ENCODE peak calls at places on chromosomes 6 and 20, in ten cellular contexts. P is vagina, I is transverse colon, G is stomach, B is body of pancreas, U is spleen, W is H54, S is esophagus squamous epithelium, R is A549, O is GM12892. Y is an unnamed sample.

GRCh38 chr6:77173472-77174074 is 289.7 kb downstream of the HTR1B start:
- DNase-seq in P (no peak), U (no peak), B (no peak), O (no peak), S (no peak), G (no peak), I (no peak), W (no peak), R (no peak), Y (peak)

GRCh38 chr6:30002871-30003270 is 58.2 kb upstream of the POLR1H start:
- DNase-seq in P (no peak), O (no peak), I (no peak), U (no peak), S (no peak), G (no peak), B (no peak), W (peak), R (no peak), Y (no peak)

GRCh38 chr6:105301072-105301503 is 101.8 kb downstream of the PREP start:
- DNase-seq in S (no peak), U (no peak), I (no peak), B (no peak), O (no peak), G (no peak), W (no peak), R (no peak), P (no peak), Y (no peak)

GRCh38 chr6:30145818-30146217 is 9.9 kb downstream of the TRIM40 start:
- DNase-seq in I (no peak), S (no peak), U (no peak), R (no peak), O (no peak), P (no peak), G (no peak), W (no peak), B (no peak), Y (no peak)

GRCh38 chr20:7608246-7608645 is 332.0 kb downstream of the HAO1 start:
- DNase-seq in W (no peak), R (no peak), O (no peak), I (no peak), U (no peak), S (no peak), P (no peak), B (no peak), G (no peak), Y (no peak)

GRCh38 chr20:21105429-21106170 is 558 bp downstream of the LINC00237 start:
- DNase-seq in G (no peak), W (no peak), R (no peak), B (no peak), S (no peak), P (no peak), U (no peak), O (no peak), I (no peak), Y (no peak)

GRCh38 chr20:739736-740135 is 28.6 kb downstream of the SLC52A3 start:
- DNase-seq in O (no peak), S (no peak), B (no peak), P (no peak), W (no peak), I (no peak), R (no peak), U (no peak), G (no peak), Y (no peak)

GRCh38 chr6:149249370-149250357 is 67.8 kb upstream of the TAB2 start:
- DNase-seq in S (no peak), O (no peak), W (no peak), R (no peak), B (no peak), G (no peak), U (no peak), I (no peak), P (no peak), Y (no peak)

GRCh38 chr6:153056308-153056707 is 53.8 kb upstream of the MTRF1L start:
- DNase-seq in S (no peak), B (no peak), I (no peak), R (no peak), W (no peak), P (no peak), U (no peak), O (no peak), G (no peak), Y (no peak)

GRCh38 chr6:45398075-45398817 is 20.5 kb upstream of the SUPT3H start:
- DNase-seq in S (no peak), O (no peak), U (no peak), B (no peak), R (no peak), P (no peak), G (no peak), W (no peak), I (no peak), Y (no peak)

GRCh38 chr6:113339173-113339572 is 518.0 kb upstream of the MARCKS start:
- DNase-seq in R (no peak), S (no peak), U (no peak), W (no peak), G (no peak), O (no peak), P (no peak), B (no peak), I (no peak), Y (no peak)

GRCh38 chr20:21289651-21290050 is 13.5 kb upstream of the XRN2 start:
- DNase-seq in W (no peak), U (no peak), P (no peak), I (no peak), G (no peak), O (no peak), B (no peak), S (no peak), R (no peak), Y (no peak)

GRCh38 chr6:20575125-20575524 is 40.9 kb downstream of the CDKAL1 start:
- DNase-seq in S (no peak), B (peak), U (no peak), P (no peak), W (no peak), R (no peak), I (no peak), G (no peak), O (no peak), Y (peak)

GRCh38 chr6:3421763-3422456 is 34.9 kb downstream of the SLC22A23 start:
- DNase-seq in G (no peak), W (peak), O (no peak), R (no peak), U (no peak), B (no peak), P (no peak), S (no peak), I (no peak), Y (no peak)

GRCh38 chr6:153090241-153090930 is 40.7 kb downstream of the RGS17 start:
- DNase-seq in S (no peak), W (no peak), G (no peak), U (no peak), B (no peak), R (no peak), O (no peak), I (no peak), P (no peak), Y (no peak)

GRCh38 chr6:15338462-15338861 is 92.6 kb downstream of the JARID2 start:
- DNase-seq in W (no peak), I (no peak), P (no peak), G (no peak), O (no peak), B (no peak), U (no peak), R (no peak), S (no peak), Y (peak)

GRCh38 chr6:75024796-75025195 is 181.1 kb downstream of the COL12A1 start:
- DNase-seq in W (no peak), U (no peak), B (no peak), S (no peak), P (no peak), R (no peak), O (no peak), G (no peak), I (no peak), Y (no peak)

GRCh38 chr20:53586640-53587039 is 7.0 kb downstream of the ZNF217 start:
- DNase-seq in B (no peak), G (peak), R (no peak), S (no peak), P (no peak), W (no peak), U (no peak), I (peak), O (no peak), Y (peak)

GRCh38 chr6:80223743-80224212 is 117.3 kb downstream of the BCKDHB start:
- DNase-seq in U (no peak), P (no peak), S (no peak), W (no peak), R (no peak), O (no peak), I (no peak), B (no peak), G (no peak), Y (no peak)

GRCh38 chr6:106334646-106335448 is 9.3 kb upstream of the ATG5 start:
- DNase-seq in W (peak), S (no peak), G (peak), I (peak), P (no peak), R (peak), B (peak), O (peak), U (peak), Y (peak)

GRCh38 chr20:37327748-37328147 is 18.2 kb upstream of the SRC start:
- DNase-seq in I (peak), S (no peak), G (peak), O (no peak), P (no peak), B (peak), U (peak), R (no peak), W (no peak), Y (no peak)

GRCh38 chr6:148935705-148936306 is 189.0 kb downstream of the UST start:
- DNase-seq in R (no peak), U (no peak), O (no peak), B (no peak), S (no peak), W (peak), G (no peak), I (no peak), P (no peak), Y (no peak)

GRCh38 chr6:150880336-150880735 is 14.8 kb downstream of the MTHFD1L start:
- DNase-seq in B (no peak), W (no peak), S (no peak), R (no peak), U (no peak), G (no peak), I (no peak), P (no peak), O (no peak), Y (no peak)

GRCh38 chr6:5569491-5569890 is 308.2 kb downstream of the FARS2 start:
- DNase-seq in P (no peak), G (no peak), I (no peak), S (no peak), B (no peak), R (no peak), O (no peak), W (no peak), U (no peak), Y (no peak)

GRCh38 chr20:49230021-49230420 is 10.8 kb downstream of the DDX27 start:
- DNase-seq in W (no peak), U (peak), S (no peak), O (no peak), I (no peak), B (no peak), P (no peak), R (no peak), G (no peak), Y (peak)

GRCh38 chr20:10313701-10314100 is 95.1 kb downstream of the SNAP25 start:
- DNase-seq in S (no peak), U (no peak), R (no peak), B (no peak), G (no peak), O (no peak), W (no peak), P (no peak), I (no peak), Y (no peak)

GRCh38 chr6:104540743-104541142 is 319.0 kb downstream of the HACE1 start:
- DNase-seq in B (no peak), G (no peak), U (no peak), I (no peak), P (no peak), R (no peak), W (no peak), S (no peak), O (no peak), Y (no peak)

GRCh38 chr6:33301877-33302276 is 3.1 kb upstream of the RGL2 start:
- DNase-seq in P (no peak), O (no peak), G (no peak), W (no peak), U (no peak), B (no peak), I (no peak), R (no peak), S (no peak), Y (no peak)

GRCh38 chr6:33297956-33298772 is 578 bp downstream of the RGL2 start:
- DNase-seq in S (no peak), R (peak), O (peak), U (peak), P (no peak), G (peak), I (peak), W (peak), B (peak), Y (peak)

GRCh38 chr6:33297406-33297955 is 1.3 kb downstream of the RGL2 start:
- DNase-seq in R (no peak), B (peak), U (peak), G (peak), W (no peak), I (peak), P (no peak), O (peak), S (no peak), Y (no peak)

GRCh38 chr6:33298773-33299236 is at the start of gene RGL2:
- DNase-seq in I (peak), O (peak), R (no peak), S (no peak), P (no peak), U (peak), B (peak), G (peak), W (peak), Y (peak)

GRCh38 chr6:33299237-33299944 is 649 bp upstream of the RGL2 start:
- DNase-seq in G (peak), S (peak), O (peak), B (peak), P (no peak), I (peak), W (peak), U (peak), R (peak), Y (peak)
- TF ChIP-seq POLR2A in G (no peak), S (no peak), O (peak), B (peak), P (peak), I (peak), W (peak), U (no peak), R (peak), Y (peak)

GRCh38 chr20:1946442-1946761 is 47.5 kb downstream of the PDYN start:
- DNase-seq in R (no peak), B (no peak), U (no peak), W (no peak), I (no peak), P (no peak), O (no peak), G (no peak), S (no peak), Y (no peak)

GRCh38 chr20:1943267-1944002 is 48.2 kb downstream of the SIRPA start:
- DNase-seq in G (no peak), S (no peak), O (no peak), I (peak), U (peak), P (no peak), R (no peak), W (no peak), B (peak), Y (no peak)

GRCh38 chr20:1944345-1945099 is 49.3 kb downstream of the SIRPA start:
- DNase-seq in R (no peak), O (no peak), B (no peak), I (no peak), U (peak), W (no peak), P (no peak), S (no peak), G (no peak), Y (no peak)

GRCh38 chr20:1945660-1946059 is 48.2 kb downstream of the PDYN start:
- DNase-seq in O (no peak), G (no peak), U (no peak), R (no peak), I (no peak), S (no peak), W (no peak), B (no peak), P (no peak), Y (no peak)

GRCh38 chr20:1945134-1945618 is 48.7 kb downstream of the PDYN start:
- DNase-seq in S (no peak), O (no peak), P (no peak), B (peak), I (peak), W (no peak), R (no peak), U (peak), G (peak), Y (no peak)
- TF ChIP-seq POLR2A in S (no peak), O (no peak), P (no peak), B (no peak), I (no peak), W (no peak), R (no peak), U (no peak), G (no peak), Y (no peak)

GRCh38 chr6:32669240-32669639 is 2.8 kb upstream of the HLA-DQB1 start:
- DNase-seq in O (no peak), P (no peak), W (no peak), I (no peak), B (no peak), G (no peak), U (no peak), S (no peak), R (no peak), Y (no peak)
- TF ChIP-seq POLR2A in O (no peak), P (no peak), W (no peak), I (no peak), B (no peak), G (no peak), U (no peak), S (no peak), R (no peak), Y (no peak)

GRCh38 chr6:110178626-110179405 is 654 bp downstream of the WASF1 start:
- DNase-seq in W (no peak), I (peak), U (peak), R (peak), S (no peak), O (no peak), B (peak), P (no peak), G (peak), Y (peak)

GRCh38 chr6:110183292-110183691 is 3.1 kb downstream of the CDC40 start:
- DNase-seq in R (no peak), G (no peak), B (no peak), I (no peak), U (no peak), O (no peak), P (no peak), S (no peak), W (no peak), Y (no peak)

GRCh38 chr6:110181131-110182027 is 1.2 kb downstream of the CDC40 start:
- DNase-seq in O (no peak), G (no peak), I (no peak), R (no peak), W (no peak), U (no peak), P (no peak), S (no peak), B (peak), Y (peak)

GRCh38 chr6:110179406-110180227 is at the start of gene WASF1:
- DNase-seq in B (peak), R (peak), S (peak), I (peak), W (peak), O (peak), G (peak), P (no peak), U (peak), Y (peak)

DNA sequence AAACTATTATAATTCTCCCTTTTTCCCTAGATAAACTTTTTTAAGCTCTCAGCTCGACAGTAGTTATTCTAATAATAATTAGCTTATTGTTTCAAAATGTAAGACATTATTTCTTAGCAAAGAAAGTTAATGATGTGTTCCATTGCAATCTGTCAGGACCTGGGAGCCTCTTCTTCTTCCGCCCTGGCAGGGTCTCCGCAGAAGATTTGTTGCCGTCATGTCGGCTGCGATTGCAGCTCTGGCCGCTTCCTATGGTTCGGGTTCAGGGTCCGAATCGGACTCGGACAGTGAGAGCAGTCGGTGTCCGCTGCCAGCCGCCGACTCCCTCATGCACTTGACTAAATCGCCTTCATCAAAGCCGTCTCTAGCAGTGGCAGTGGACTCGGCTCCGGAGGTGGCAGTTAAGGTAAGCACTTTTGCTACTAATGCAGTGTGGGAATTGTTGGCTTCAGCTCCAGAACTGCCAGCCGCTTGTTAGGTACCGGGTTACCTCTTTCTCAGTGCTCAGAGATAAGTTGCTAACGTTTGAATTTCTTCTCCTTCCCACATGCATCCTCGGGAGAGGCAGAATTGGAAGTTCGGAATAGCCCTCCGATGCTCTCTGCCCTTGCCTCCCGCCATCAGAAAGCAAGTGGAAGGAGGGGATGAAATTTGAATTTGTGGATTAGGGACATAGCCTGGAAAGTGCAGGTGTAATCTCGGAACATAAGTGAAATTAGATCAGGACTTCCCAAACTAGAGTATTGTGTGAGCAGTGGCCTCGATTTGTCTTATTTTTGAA is at the start of gene CDC40:
- DNase-seq in P (no peak), S (no peak), O (peak), G (peak), R (peak), W (peak), I (peak), B (peak), U (peak), Y (peak)
- TF ChIP-seq POLR2A in P (no peak), S (no peak), O (peak), G (no peak), R (peak), W (peak), I (peak), B (peak), U (no peak), Y (peak)

DNA sequence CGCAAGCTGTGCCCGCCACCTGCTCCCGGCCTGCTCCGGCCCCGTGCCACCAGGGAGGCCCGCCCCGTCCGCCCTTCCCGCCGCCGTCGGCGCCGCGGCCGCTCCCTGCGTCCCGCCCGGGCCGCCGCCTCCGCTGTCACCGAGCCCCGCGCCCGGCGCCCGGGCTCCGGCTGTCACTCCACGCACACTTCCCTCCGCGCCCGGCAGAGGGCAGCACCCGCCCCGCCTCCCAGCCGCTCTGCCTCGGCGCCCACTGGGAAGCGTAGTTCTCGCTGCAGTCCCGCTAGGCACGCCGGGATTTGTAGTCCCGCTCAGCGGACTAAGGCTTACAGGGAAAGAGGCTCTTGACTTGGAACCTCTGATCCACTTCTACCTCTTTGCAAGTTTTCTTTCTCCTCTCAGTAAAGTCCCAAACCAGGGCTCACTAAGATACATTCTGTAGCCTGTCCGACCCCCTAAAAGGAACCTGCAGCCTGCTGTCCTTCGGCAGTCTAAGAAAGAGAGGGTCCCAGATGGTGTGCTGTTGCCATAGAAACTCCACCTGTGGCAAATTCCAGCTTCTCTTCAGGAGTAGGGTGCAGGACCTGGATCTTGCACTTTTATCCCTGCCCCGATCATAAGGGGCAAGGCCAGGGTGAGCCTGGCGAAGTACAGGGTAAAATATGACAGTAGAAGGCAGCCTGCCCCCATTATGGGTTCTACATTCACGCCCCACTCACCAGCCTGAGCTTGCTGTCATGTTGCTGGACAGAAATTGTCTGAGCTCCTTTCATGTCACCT is at the start of gene TFEB:
- DNase-seq in P (no peak), W (peak), I (peak), R (peak), G (peak), B (peak), S (peak), O (peak), U (peak), Y (peak)
- TF ChIP-seq POLR2A in P (peak), W (peak), I (no peak), R (no peak), G (no peak), B (no peak), S (no peak), O (peak), U (no peak), Y (no peak)

DNA sequence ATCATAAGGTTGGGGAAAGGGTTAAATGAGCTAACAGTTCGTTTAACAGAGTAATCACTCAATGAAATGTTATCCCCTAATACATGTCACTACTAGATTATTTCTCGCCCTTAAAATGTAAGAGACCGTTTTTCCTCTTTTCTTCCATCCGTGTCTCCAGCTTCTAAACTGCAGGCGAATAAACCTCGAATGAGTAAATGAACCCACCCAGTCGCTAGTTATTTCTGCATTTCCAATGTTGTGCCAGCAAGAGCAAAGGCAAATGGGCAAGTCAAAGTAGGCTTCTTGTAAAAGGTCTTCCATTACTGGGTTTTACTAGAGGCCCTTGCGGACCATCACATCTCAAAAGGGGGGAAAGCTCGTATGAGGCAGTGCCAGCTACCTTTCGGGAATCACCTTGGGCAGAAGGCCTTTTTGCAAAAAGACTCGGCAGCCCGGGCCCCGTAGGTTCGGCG is 400 bp upstream of the SMAP1 start:
- DNase-seq in I (no peak), W (no peak), B (no peak), G (no peak), O (no peak), S (no peak), R (no peak), U (no peak), P (no peak), Y (no peak)
- TF ChIP-seq POLR2A in I (no peak), W (no peak), B (no peak), G (no peak), O (no peak), S (no peak), R (no peak), U (no peak), P (no peak), Y (no peak)